ENCODE peak calls at places on chromosomes 1 and 21, in nine cellular contexts. One of them, this sample, is unnamed.

GRCh38 chr1:201693887-201694614 is 134.9 kb upstream of the IPO9 start:
- DNase-seq in activated naive CD8-positive, alpha-beta T cell treated with anti-CD3 and anti-CD28 coated beads, Interleukin-2, amount 50 U/mL, for 24 hours: no peak
- DNase-seq in HuH-7: no peak
- DNase-seq in colonic mucosa: no peak
- DNase-seq in psoas muscle: no peak
- DNase-seq in HCEC 1CT: no peak
- DNase-seq in stimulated activated CD4-positive, alpha-beta T cell treated with anti-CD3 and anti-CD28 coated beads, Interleukin-2, amount 100 ng/mL, for 48 hours: no peak
- DNase-seq in NCI-H1417: peak
- DNase-seq in cerebellum: no peak
- DNase-seq in this sample: no peak

GRCh38 chr1:15090373-15090772 is 63.2 kb upstream of the TMEM51 start:
- DNase-seq in activated naive CD8-positive, alpha-beta T cell treated with anti-CD3 and anti-CD28 coated beads, Interleukin-2, amount 50 U/mL, for 24 hours: peak
- DNase-seq in HuH-7: peak
- DNase-seq in colonic mucosa: peak
- DNase-seq in psoas muscle: no peak
- DNase-seq in HCEC 1CT: no peak
- DNase-seq in stimulated activated CD4-positive, alpha-beta T cell treated with anti-CD3 and anti-CD28 coated beads, Interleukin-2, amount 100 ng/mL, for 48 hours: no peak
- DNase-seq in NCI-H1417: peak
- DNase-seq in cerebellum: peak
- DNase-seq in this sample: no peak

GRCh38 chr21:25342811-25343210 is 264.5 kb downstream of the MRPL39 start:
- DNase-seq in activated naive CD8-positive, alpha-beta T cell treated with anti-CD3 and anti-CD28 coated beads, Interleukin-2, amount 50 U/mL, for 24 hours: no peak
- DNase-seq in HuH-7: no peak
- DNase-seq in colonic mucosa: no peak
- DNase-seq in psoas muscle: no peak
- DNase-seq in HCEC 1CT: peak
- DNase-seq in stimulated activated CD4-positive, alpha-beta T cell treated with anti-CD3 and anti-CD28 coated beads, Interleukin-2, amount 100 ng/mL, for 48 hours: no peak
- DNase-seq in NCI-H1417: no peak
- DNase-seq in cerebellum: no peak
- DNase-seq in this sample: no peak

GRCh38 chr1:169483500-169483966 is 2.2 kb downstream of the SLC19A2 start:
- DNase-seq in activated naive CD8-positive, alpha-beta T cell treated with anti-CD3 and anti-CD28 coated beads, Interleukin-2, amount 50 U/mL, for 24 hours: no peak
- DNase-seq in HuH-7: peak
- DNase-seq in colonic mucosa: no peak
- DNase-seq in psoas muscle: peak
- DNase-seq in HCEC 1CT: peak
- DNase-seq in stimulated activated CD4-positive, alpha-beta T cell treated with anti-CD3 and anti-CD28 coated beads, Interleukin-2, amount 100 ng/mL, for 48 hours: no peak
- DNase-seq in NCI-H1417: peak
- DNase-seq in cerebellum: no peak
- DNase-seq in this sample: no peak

GRCh38 chr1:183331095-183331742 is 87.0 kb downstream of the NMNAT2 start:
- DNase-seq in activated naive CD8-positive, alpha-beta T cell treated with anti-CD3 and anti-CD28 coated beads, Interleukin-2, amount 50 U/mL, for 24 hours: no peak
- DNase-seq in HuH-7: no peak
- DNase-seq in colonic mucosa: no peak
- DNase-seq in psoas muscle: no peak
- DNase-seq in HCEC 1CT: no peak
- DNase-seq in stimulated activated CD4-positive, alpha-beta T cell treated with anti-CD3 and anti-CD28 coated beads, Interleukin-2, amount 100 ng/mL, for 48 hours: no peak
- DNase-seq in NCI-H1417: peak
- DNase-seq in cerebellum: no peak
- DNase-seq in this sample: no peak

GRCh38 chr1:202143768-202144509 is 598 bp downstream of the ARL8A start:
- DNase-seq in activated naive CD8-positive, alpha-beta T cell treated with anti-CD3 and anti-CD28 coated beads, Interleukin-2, amount 50 U/mL, for 24 hours: peak
- DNase-seq in HuH-7: peak
- DNase-seq in colonic mucosa: peak
- DNase-seq in psoas muscle: peak
- DNase-seq in HCEC 1CT: no peak
- DNase-seq in stimulated activated CD4-positive, alpha-beta T cell treated with anti-CD3 and anti-CD28 coated beads, Interleukin-2, amount 100 ng/mL, for 48 hours: no peak
- DNase-seq in NCI-H1417: peak
- DNase-seq in cerebellum: no peak
- DNase-seq in this sample: no peak

GRCh38 chr1:1020000-1020404 is at the start of gene AGRN:
- DNase-seq in activated naive CD8-positive, alpha-beta T cell treated with anti-CD3 and anti-CD28 coated beads, Interleukin-2, amount 50 U/mL, for 24 hours: no peak
- DNase-seq in HuH-7: no peak
- DNase-seq in colonic mucosa: no peak
- DNase-seq in psoas muscle: peak
- DNase-seq in HCEC 1CT: peak
- DNase-seq in stimulated activated CD4-positive, alpha-beta T cell treated with anti-CD3 and anti-CD28 coated beads, Interleukin-2, amount 100 ng/mL, for 48 hours: no peak
- DNase-seq in NCI-H1417: no peak
- DNase-seq in cerebellum: peak
- DNase-seq in this sample: no peak

GRCh38 chr1:246679211-246680177 is 44.7 kb upstream of the SCCPDH start:
- DNase-seq in activated naive CD8-positive, alpha-beta T cell treated with anti-CD3 and anti-CD28 coated beads, Interleukin-2, amount 50 U/mL, for 24 hours: no peak
- DNase-seq in HuH-7: no peak
- DNase-seq in colonic mucosa: no peak
- DNase-seq in psoas muscle: peak
- DNase-seq in HCEC 1CT: no peak
- DNase-seq in stimulated activated CD4-positive, alpha-beta T cell treated with anti-CD3 and anti-CD28 coated beads, Interleukin-2, amount 100 ng/mL, for 48 hours: no peak
- DNase-seq in NCI-H1417: no peak
- DNase-seq in cerebellum: peak
- DNase-seq in this sample: no peak

GRCh38 chr1:113392541-113392940 is 2.2 kb downstream of the MAGI3 start:
- DNase-seq in activated naive CD8-positive, alpha-beta T cell treated with anti-CD3 and anti-CD28 coated beads, Interleukin-2, amount 50 U/mL, for 24 hours: no peak
- DNase-seq in HuH-7: no peak
- DNase-seq in colonic mucosa: no peak
- DNase-seq in psoas muscle: no peak
- DNase-seq in HCEC 1CT: no peak
- DNase-seq in stimulated activated CD4-positive, alpha-beta T cell treated with anti-CD3 and anti-CD28 coated beads, Interleukin-2, amount 100 ng/mL, for 48 hours: no peak
- DNase-seq in NCI-H1417: no peak
- DNase-seq in cerebellum: no peak
- DNase-seq in this sample: no peak

GRCh38 chr1:169785267-169785666 is 9.4 kb downstream of the METTL18 start:
- DNase-seq in activated naive CD8-positive, alpha-beta T cell treated with anti-CD3 and anti-CD28 coated beads, Interleukin-2, amount 50 U/mL, for 24 hours: no peak
- DNase-seq in HuH-7: no peak
- DNase-seq in colonic mucosa: no peak
- DNase-seq in psoas muscle: no peak
- DNase-seq in HCEC 1CT: no peak
- DNase-seq in stimulated activated CD4-positive, alpha-beta T cell treated with anti-CD3 and anti-CD28 coated beads, Interleukin-2, amount 100 ng/mL, for 48 hours: no peak
- DNase-seq in NCI-H1417: no peak
- DNase-seq in cerebellum: no peak
- DNase-seq in this sample: no peak

GRCh38 chr1:156129687-156130577 is 15.4 kb downstream of the LMNA start:
- DNase-seq in activated naive CD8-positive, alpha-beta T cell treated with anti-CD3 and anti-CD28 coated beads, Interleukin-2, amount 50 U/mL, for 24 hours: peak
- DNase-seq in HuH-7: peak
- DNase-seq in colonic mucosa: peak
- DNase-seq in psoas muscle: peak
- DNase-seq in HCEC 1CT: peak
- DNase-seq in stimulated activated CD4-positive, alpha-beta T cell treated with anti-CD3 and anti-CD28 coated beads, Interleukin-2, amount 100 ng/mL, for 48 hours: peak
- DNase-seq in NCI-H1417: peak
- DNase-seq in cerebellum: peak
- DNase-seq in this sample: peak

GRCh38 chr1:90386899-90387334 is 330.2 kb downstream of the BARHL2 start:
- DNase-seq in activated naive CD8-positive, alpha-beta T cell treated with anti-CD3 and anti-CD28 coated beads, Interleukin-2, amount 50 U/mL, for 24 hours: no peak
- DNase-seq in HuH-7: no peak
- DNase-seq in colonic mucosa: no peak
- DNase-seq in psoas muscle: no peak
- DNase-seq in HCEC 1CT: peak
- DNase-seq in stimulated activated CD4-positive, alpha-beta T cell treated with anti-CD3 and anti-CD28 coated beads, Interleukin-2, amount 100 ng/mL, for 48 hours: no peak
- DNase-seq in NCI-H1417: no peak
- DNase-seq in cerebellum: no peak
- DNase-seq in this sample: no peak

GRCh38 chr1:109723351-109723750 is 11.3 kb downstream of the GSTM5 start:
- DNase-seq in activated naive CD8-positive, alpha-beta T cell treated with anti-CD3 and anti-CD28 coated beads, Interleukin-2, amount 50 U/mL, for 24 hours: no peak
- DNase-seq in HuH-7: no peak
- DNase-seq in colonic mucosa: no peak
- DNase-seq in psoas muscle: no peak
- DNase-seq in HCEC 1CT: no peak
- DNase-seq in stimulated activated CD4-positive, alpha-beta T cell treated with anti-CD3 and anti-CD28 coated beads, Interleukin-2, amount 100 ng/mL, for 48 hours: no peak
- DNase-seq in NCI-H1417: no peak
- DNase-seq in cerebellum: no peak
- DNase-seq in this sample: no peak

GRCh38 chr1:151596166-151596933 is 15.5 kb upstream of the SNX27 start:
- DNase-seq in activated naive CD8-positive, alpha-beta T cell treated with anti-CD3 and anti-CD28 coated beads, Interleukin-2, amount 50 U/mL, for 24 hours: no peak
- DNase-seq in HuH-7: no peak
- DNase-seq in colonic mucosa: no peak
- DNase-seq in psoas muscle: no peak
- DNase-seq in HCEC 1CT: no peak
- DNase-seq in stimulated activated CD4-positive, alpha-beta T cell treated with anti-CD3 and anti-CD28 coated beads, Interleukin-2, amount 100 ng/mL, for 48 hours: no peak
- DNase-seq in NCI-H1417: peak
- DNase-seq in cerebellum: no peak
- DNase-seq in this sample: no peak

GRCh38 chr1:168833801-168834224 is 104.8 kb upstream of the DPT start:
- DNase-seq in activated naive CD8-positive, alpha-beta T cell treated with anti-CD3 and anti-CD28 coated beads, Interleukin-2, amount 50 U/mL, for 24 hours: no peak
- DNase-seq in HuH-7: no peak
- DNase-seq in colonic mucosa: no peak
- DNase-seq in psoas muscle: no peak
- DNase-seq in HCEC 1CT: no peak
- DNase-seq in stimulated activated CD4-positive, alpha-beta T cell treated with anti-CD3 and anti-CD28 coated beads, Interleukin-2, amount 100 ng/mL, for 48 hours: no peak
- DNase-seq in NCI-H1417: no peak
- DNase-seq in cerebellum: no peak
- DNase-seq in this sample: no peak

GRCh38 chr21:43935711-43936110 is 70.7 kb downstream of the AGPAT3 start:
- DNase-seq in activated naive CD8-positive, alpha-beta T cell treated with anti-CD3 and anti-CD28 coated beads, Interleukin-2, amount 50 U/mL, for 24 hours: no peak
- DNase-seq in HuH-7: no peak
- DNase-seq in colonic mucosa: no peak
- DNase-seq in psoas muscle: peak
- DNase-seq in HCEC 1CT: no peak
- DNase-seq in stimulated activated CD4-positive, alpha-beta T cell treated with anti-CD3 and anti-CD28 coated beads, Interleukin-2, amount 100 ng/mL, for 48 hours: no peak
- DNase-seq in NCI-H1417: peak
- DNase-seq in cerebellum: no peak
- DNase-seq in this sample: no peak

GRCh38 chr1:109705411-109705810 is 6.6 kb upstream of the GSTM5 start:
- DNase-seq in activated naive CD8-positive, alpha-beta T cell treated with anti-CD3 and anti-CD28 coated beads, Interleukin-2, amount 50 U/mL, for 24 hours: no peak
- DNase-seq in HuH-7: no peak
- DNase-seq in colonic mucosa: no peak
- DNase-seq in psoas muscle: no peak
- DNase-seq in HCEC 1CT: no peak
- DNase-seq in stimulated activated CD4-positive, alpha-beta T cell treated with anti-CD3 and anti-CD28 coated beads, Interleukin-2, amount 100 ng/mL, for 48 hours: no peak
- DNase-seq in NCI-H1417: no peak
- DNase-seq in cerebellum: no peak
- DNase-seq in this sample: no peak

GRCh38 chr1:25701030-25701785 is 84.6 kb downstream of the MAN1C1 start:
- DNase-seq in activated naive CD8-positive, alpha-beta T cell treated with anti-CD3 and anti-CD28 coated beads, Interleukin-2, amount 50 U/mL, for 24 hours: no peak
- DNase-seq in HuH-7: no peak
- DNase-seq in colonic mucosa: no peak
- DNase-seq in psoas muscle: no peak
- DNase-seq in HCEC 1CT: no peak
- DNase-seq in stimulated activated CD4-positive, alpha-beta T cell treated with anti-CD3 and anti-CD28 coated beads, Interleukin-2, amount 100 ng/mL, for 48 hours: no peak
- DNase-seq in NCI-H1417: no peak
- DNase-seq in cerebellum: no peak
- DNase-seq in this sample: no peak

This sample was measured in natural killer cell.